ENCODE peak calls at places on chromosome 7, in eight cellular contexts. One of them, this sample, is unnamed.

GRCh38 chr7:108613147-108613948 is 43.7 kb downstream of the DNAJB9 start:
- DNase-seq in stomach: no peak
- DNase-seq in aorta: no peak
- DNase-seq in PC-9: no peak
- DNase-seq in tibial nerve: no peak
- DNase-seq in lower lobe of right lung: no peak
- DNase-seq in A549: peak
- DNase-seq in GM12878: no peak
- DNase-seq in this sample: no peak

GRCh38 chr7:152504367-152504766 is 68.6 kb upstream of the KMT2C start:
- DNase-seq in tibial nerve: no peak
- DNase-seq in A549: no peak
- DNase-seq in stomach: no peak
- DNase-seq in lower lobe of right lung: no peak
- DNase-seq in GM12878: no peak
- DNase-seq in aorta: peak
- DNase-seq in PC-9: peak
- DNase-seq in this sample: no peak

GRCh38 chr7:121107923-121108498 is 119.5 kb downstream of the CPED1 start:
- DNase-seq in tibial nerve: no peak
- DNase-seq in lower lobe of right lung: no peak
- DNase-seq in stomach: no peak
- DNase-seq in GM12878: peak
- DNase-seq in PC-9: no peak
- DNase-seq in A549: peak
- DNase-seq in aorta: no peak
- DNase-seq in this sample: no peak

GRCh38 chr7:101527844-101528667 is 101.0 kb downstream of the MYL10 start:
- DNase-seq in stomach: peak
- DNase-seq in tibial nerve: no peak
- DNase-seq in A549: no peak
- DNase-seq in lower lobe of right lung: peak
- DNase-seq in PC-9: no peak
- DNase-seq in GM12878: no peak
- DNase-seq in aorta: peak
- DNase-seq in this sample: peak

GRCh38 chr7:132882714-132883428 is 199.0 kb downstream of the CHCHD3 start:
- DNase-seq in GM12878: peak
- DNase-seq in aorta: no peak
- DNase-seq in stomach: no peak
- DNase-seq in lower lobe of right lung: no peak
- DNase-seq in tibial nerve: no peak
- DNase-seq in PC-9: no peak
- DNase-seq in A549: no peak
- DNase-seq in this sample: no peak

GRCh38 chr7:128104109-128104742 is 73.0 kb upstream of the LRRC4 start:
- DNase-seq in aorta: peak
- DNase-seq in lower lobe of right lung: peak
- DNase-seq in GM12878: no peak
- DNase-seq in tibial nerve: no peak
- DNase-seq in A549: no peak
- DNase-seq in PC-9: no peak
- DNase-seq in stomach: no peak
- DNase-seq in this sample: no peak

GRCh38 chr7:20790273-20790842 is 3.7 kb upstream of the SP8 start:
- DNase-seq in tibial nerve: no peak
- DNase-seq in stomach: no peak
- DNase-seq in aorta: no peak
- DNase-seq in PC-9: no peak
- DNase-seq in A549: no peak
- DNase-seq in lower lobe of right lung: no peak
- DNase-seq in GM12878: no peak
- DNase-seq in this sample: no peak

GRCh38 chr7:36794689-36795088 is 70.4 kb upstream of the AOAH start:
- DNase-seq in stomach: no peak
- DNase-seq in tibial nerve: no peak
- DNase-seq in aorta: no peak
- DNase-seq in GM12878: no peak
- DNase-seq in lower lobe of right lung: no peak
- DNase-seq in A549: no peak
- DNase-seq in PC-9: no peak
- DNase-seq in this sample: no peak

GRCh38 chr7:157997991-157998505 is 589.6 kb downstream of the PTPRN2 start:
- DNase-seq in stomach: no peak
- DNase-seq in GM12878: no peak
- DNase-seq in tibial nerve: no peak
- DNase-seq in lower lobe of right lung: no peak
- DNase-seq in PC-9: no peak
- DNase-seq in A549: no peak
- DNase-seq in aorta: no peak
- DNase-seq in this sample: no peak

GRCh38 chr7:1142051-1142635 is 17.9 kb downstream of the ZFAND2A start:
- DNase-seq in lower lobe of right lung: no peak
- DNase-seq in GM12878: no peak
- DNase-seq in PC-9: no peak
- DNase-seq in stomach: no peak
- DNase-seq in aorta: peak
- DNase-seq in tibial nerve: no peak
- DNase-seq in A549: no peak
- DNase-seq in this sample: no peak

GRCh38 chr7:84372712-84373111 is 178.1 kb upstream of the SEMA3A start:
- DNase-seq in PC-9: no peak
- DNase-seq in stomach: no peak
- DNase-seq in tibial nerve: no peak
- DNase-seq in lower lobe of right lung: no peak
- DNase-seq in aorta: no peak
- DNase-seq in GM12878: no peak
- DNase-seq in A549: no peak
- DNase-seq in this sample: no peak

GRCh38 chr7:150903627-150904026 is 51.3 kb downstream of the AOC1 start:
- DNase-seq in tibial nerve: no peak
- DNase-seq in aorta: peak
- DNase-seq in GM12878: no peak
- DNase-seq in lower lobe of right lung: peak
- DNase-seq in PC-9: peak
- DNase-seq in stomach: peak
- DNase-seq in A549: no peak
- DNase-seq in this sample: peak

GRCh38 chr7:73999664-74000420 is 28.1 kb upstream of the ELN start:
- DNase-seq in stomach: peak
- DNase-seq in tibial nerve: peak
- DNase-seq in A549: no peak
- DNase-seq in lower lobe of right lung: no peak
- DNase-seq in PC-9: no peak
- DNase-seq in GM12878: no peak
- DNase-seq in aorta: peak
- DNase-seq in this sample: peak

GRCh38 chr7:77757589-77757988 is 40.6 kb downstream of the TMEM60 start:
- DNase-seq in tibial nerve: no peak
- DNase-seq in GM12878: peak
- DNase-seq in aorta: no peak
- DNase-seq in stomach: no peak
- DNase-seq in PC-9: no peak
- DNase-seq in lower lobe of right lung: no peak
- DNase-seq in A549: no peak
- DNase-seq in this sample: no peak

GRCh38 chr7:137993395-137993743 is 8.5 kb downstream of the CREB3L2 start:
- DNase-seq in aorta: no peak
- DNase-seq in A549: no peak
- DNase-seq in stomach: no peak
- DNase-seq in PC-9: no peak
- DNase-seq in GM12878: no peak
- DNase-seq in lower lobe of right lung: no peak
- DNase-seq in tibial nerve: no peak
- DNase-seq in this sample: no peak

GRCh38 chr7:34058791-34059550 is 153.6 kb downstream of the BMPER start:
- DNase-seq in A549: no peak
- DNase-seq in lower lobe of right lung: no peak
- DNase-seq in PC-9: no peak
- DNase-seq in stomach: no peak
- DNase-seq in GM12878: no peak
- DNase-seq in tibial nerve: peak
- DNase-seq in aorta: no peak
- DNase-seq in this sample: no peak

GRCh38 chr7:82044497-82045080 is 274.7 kb upstream of the HGF start:
- DNase-seq in PC-9: peak
- DNase-seq in stomach: peak
- DNase-seq in aorta: no peak
- DNase-seq in A549: no peak
- DNase-seq in lower lobe of right lung: no peak
- DNase-seq in GM12878: no peak
- DNase-seq in tibial nerve: no peak
- DNase-seq in this sample: no peak

GRCh38 chr7:41705109-41705871 is 2.4 kb upstream of the INHBA start:
- DNase-seq in GM12878: peak
- DNase-seq in PC-9: peak
- DNase-seq in tibial nerve: peak
- DNase-seq in A549: peak
- DNase-seq in aorta: peak
- DNase-seq in stomach: peak
- DNase-seq in lower lobe of right lung: peak
- DNase-seq in this sample: peak

GRCh38 chr7:27651702-27652101 is 11.0 kb downstream of the HIBADH start:
- DNase-seq in A549: no peak
- DNase-seq in aorta: no peak
- DNase-seq in GM12878: no peak
- DNase-seq in lower lobe of right lung: no peak
- DNase-seq in tibial nerve: no peak
- DNase-seq in PC-9: no peak
- DNase-seq in stomach: no peak
- DNase-seq in this sample: no peak

GRCh38 chr7:33155811-33156210 is 26.4 kb downstream of the BBS9 start:
- DNase-seq in GM12878: no peak
- DNase-seq in A549: no peak
- DNase-seq in PC-9: no peak
- DNase-seq in tibial nerve: no peak
- DNase-seq in lower lobe of right lung: no peak
- DNase-seq in aorta: no peak
- DNase-seq in stomach: no peak
- DNase-seq in this sample: no peak

GRCh38 chr7:157769870-157770213 is 433.0 kb downstream of the DNAJB6 start:
- DNase-seq in stomach: no peak
- DNase-seq in tibial nerve: no peak
- DNase-seq in A549: no peak
- DNase-seq in lower lobe of right lung: peak
- DNase-seq in PC-9: no peak
- DNase-seq in aorta: peak
- DNase-seq in GM12878: no peak
- DNase-seq in this sample: no peak

GRCh38 chr7:1938788-1939433 is 268.8 kb downstream of the ELFN1 start:
- DNase-seq in lower lobe of right lung: peak
- DNase-seq in PC-9: no peak
- DNase-seq in stomach: no peak
- DNase-seq in A549: no peak
- DNase-seq in tibial nerve: no peak
- DNase-seq in GM12878: no peak
- DNase-seq in aorta: peak
- DNase-seq in this sample: no peak

GRCh38 chr7:7181519-7182155 is 707 bp upstream of the C1GALT1 start:
- DNase-seq in A549: peak
- DNase-seq in stomach: peak
- DNase-seq in tibial nerve: no peak
- DNase-seq in lower lobe of right lung: peak
- DNase-seq in GM12878: peak
- DNase-seq in aorta: peak
- DNase-seq in PC-9: peak
- DNase-seq in this sample: no peak
- H3K4me3 ChIP-seq in A549: peak
- H3K4me3 ChIP-seq in stomach: peak
- H3K4me3 ChIP-seq in tibial nerve: peak
- H3K4me3 ChIP-seq in lower lobe of right lung: peak
- H3K4me3 ChIP-seq in GM12878: peak
- H3K4me3 ChIP-seq in aorta: peak
- H3K4me3 ChIP-seq in PC-9: peak
- H3K4me3 ChIP-seq in this sample: peak

DNA sequence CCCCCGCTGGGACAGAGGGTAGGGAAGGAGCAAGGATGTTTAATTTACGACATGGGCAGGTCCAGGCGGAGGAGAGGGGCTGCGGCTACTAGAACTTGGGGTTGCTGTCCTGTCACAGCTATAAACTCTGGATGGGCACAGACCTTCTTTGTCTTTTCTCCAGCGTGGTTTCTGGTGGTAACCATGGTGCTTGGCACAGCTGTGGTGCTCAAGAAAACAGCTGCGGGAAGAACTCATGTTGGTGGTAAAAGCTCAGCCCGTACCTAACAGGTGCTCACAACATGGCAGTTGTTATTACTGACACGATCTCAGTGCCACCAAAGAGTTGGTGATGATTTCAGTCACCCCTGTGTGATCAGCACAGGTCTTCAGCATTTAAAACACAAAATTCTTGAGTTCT is 13.8 kb downstream of the BAIAP2L1 start:
- DNase-seq in lower lobe of right lung: no peak
- DNase-seq in stomach: no peak
- DNase-seq in tibial nerve: no peak
- DNase-seq in A549: no peak
- DNase-seq in GM12878: no peak
- DNase-seq in aorta: no peak
- DNase-seq in PC-9: no peak
- DNase-seq in this sample: no peak
- H3K27ac ChIP-seq in lower lobe of right lung: no peak
- H3K27ac ChIP-seq in stomach: no peak
- H3K27ac ChIP-seq in tibial nerve: no peak
- H3K27ac ChIP-seq in A549: no peak
- H3K27ac ChIP-seq in GM12878: no peak
- H3K27ac ChIP-seq in aorta: no peak
- H3K27ac ChIP-seq in PC-9: no peak
- H3K27ac ChIP-seq in this sample: no peak

DNA sequence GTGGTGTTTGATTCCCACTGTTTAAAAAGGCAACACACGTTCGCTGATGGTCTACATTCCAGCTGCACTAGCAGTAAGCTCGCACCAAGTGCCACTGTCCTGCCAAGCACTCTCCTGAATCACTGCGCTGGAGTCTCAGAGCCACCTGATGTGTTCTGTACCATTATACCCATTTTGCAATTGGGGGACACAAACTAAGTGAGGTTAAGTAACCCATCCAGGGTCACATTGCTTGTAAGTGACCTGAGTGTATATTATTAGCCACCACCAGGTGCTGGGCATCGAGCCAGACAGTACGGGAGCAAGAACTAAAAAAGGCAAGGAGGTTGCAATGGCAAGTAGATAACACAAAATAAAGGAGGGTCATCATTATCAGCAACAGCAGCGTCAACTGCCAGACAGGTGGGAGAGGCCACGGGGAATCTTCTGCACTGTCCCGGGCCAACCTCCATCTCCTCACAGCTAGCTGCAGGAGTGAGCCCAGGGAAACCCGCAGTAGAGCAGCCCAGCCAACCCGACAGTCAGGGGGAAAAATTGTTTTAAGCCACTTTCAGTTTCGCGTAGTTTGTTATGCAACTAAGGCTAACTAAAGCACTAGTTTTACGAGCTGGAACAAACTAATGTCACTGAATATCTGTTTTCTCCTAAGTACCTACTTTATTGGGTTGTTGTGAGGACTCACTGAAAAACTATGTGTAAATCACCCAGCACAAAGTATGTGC is 712 bp upstream of the CPVL start:
- DNase-seq in PC-9: no peak
- DNase-seq in A549: no peak
- DNase-seq in lower lobe of right lung: no peak
- DNase-seq in tibial nerve: no peak
- DNase-seq in GM12878: no peak
- DNase-seq in aorta: no peak
- DNase-seq in stomach: peak
- DNase-seq in this sample: no peak
- H3K4me3 ChIP-seq in PC-9: no peak
- H3K4me3 ChIP-seq in A549: no peak
- H3K4me3 ChIP-seq in lower lobe of right lung: peak
- H3K4me3 ChIP-seq in tibial nerve: peak
- H3K4me3 ChIP-seq in GM12878: no peak
- H3K4me3 ChIP-seq in aorta: no peak
- H3K4me3 ChIP-seq in stomach: peak
- H3K4me3 ChIP-seq in this sample: no peak

GRCh38 chr7:47211467-47212121 is 370.3 kb downstream of the TNS3 start:
- DNase-seq in GM12878: no peak
- DNase-seq in lower lobe of right lung: no peak
- DNase-seq in PC-9: peak
- DNase-seq in A549: no peak
- DNase-seq in stomach: no peak
- DNase-seq in tibial nerve: no peak
- DNase-seq in aorta: no peak
- DNase-seq in this sample: no peak
- H3K27ac ChIP-seq in GM12878: no peak
- H3K27ac ChIP-seq in lower lobe of right lung: no peak
- H3K27ac ChIP-seq in PC-9: no peak
- H3K27ac ChIP-seq in A549: no peak
- H3K27ac ChIP-seq in stomach: no peak
- H3K27ac ChIP-seq in tibial nerve: no peak
- H3K27ac ChIP-seq in aorta: no peak
- H3K27ac ChIP-seq in this sample: no peak

This sample was measured in AG04450.